ENCODE peak calls at places on chromosomes 7 and 10, in four cellular contexts. D, O, N and Y are unnamed samples.

GRCh38 chr7:142581341-142581740 is 167.9 kb upstream of the PRSS1 start:
- DNase-seq in D (no peak), O (no peak), N (peak), Y (peak)

GRCh38 chr10:22086730-22087364 is 83.3 kb upstream of the DNAJC1 start:
- DNase-seq in D (peak), O (peak), N (no peak), Y (peak)

GRCh38 chr10:79166312-79166721 is 97.6 kb downstream of the ZMIZ1 start:
- DNase-seq in D (peak), O (no peak), N (no peak), Y (peak)

GRCh38 chr10:335151-335800 is 200.0 kb downstream of the ZMYND11 start:
- DNase-seq in D (no peak), O (no peak), N (no peak), Y (no peak)

GRCh38 chr7:131061818-131062217 is 265.9 kb upstream of the MKLN1 start:
- DNase-seq in D (no peak), O (no peak), N (no peak), Y (no peak)

GRCh38 chr10:119198438-119198837 is 8.9 kb upstream of the GRK5 start:
- DNase-seq in D (no peak), O (no peak), N (peak), Y (no peak)

GRCh38 chr7:108570146-108570755 is 577 bp downstream of the DNAJB9 start:
- DNase-seq in D (peak), O (peak), N (peak), Y (no peak)

GRCh38 chr10:72762042-72762441 is 70.1 kb downstream of the MCU start:
- DNase-seq in D (no peak), O (no peak), N (no peak), Y (no peak)

GRCh38 chr10:24350111-24350921 is 141.4 kb downstream of the KIAA1217 start:
- DNase-seq in D (no peak), O (peak), N (no peak), Y (no peak)

GRCh38 chr10:53223846-53224245 is 451.3 kb upstream of the MBL2 start:
- DNase-seq in D (no peak), O (peak), N (no peak), Y (no peak)

GRCh38 chr10:67839957-67840356 is 2.0 kb upstream of the DNAJC12 start:
- DNase-seq in D (no peak), O (no peak), N (no peak), Y (no peak)

GRCh38 chr7:51310131-51310583 is 6.5 kb downstream of the COBL start:
- DNase-seq in D (no peak), O (no peak), N (no peak), Y (no peak)

GRCh38 chr7:83548250-83548649 is 100.7 kb downstream of the SEMA3E start:
- DNase-seq in D (no peak), O (no peak), N (no peak), Y (no peak)

GRCh38 chr10:42743697-42744096 is 38.9 kb upstream of the BMS1 start:
- DNase-seq in D (no peak), O (no peak), N (no peak), Y (no peak)

GRCh38 chr10:48390933-48391845 is 84.7 kb downstream of the MAPK8 start:
- DNase-seq in D (no peak), O (peak), N (no peak), Y (no peak)

GRCh38 chr7:101162551-101163280 is 2.7 kb downstream of the VGF start:
- DNase-seq in D (no peak), O (peak), N (peak), Y (peak)

GRCh38 chr10:127906548-127907377 is at the start of gene PTPRE:
- DNase-seq in D (peak), O (peak), N (no peak), Y (peak)

GRCh38 chr10:130658687-130659290 is 522.6 kb downstream of the GLRX3 start:
- DNase-seq in D (no peak), O (no peak), N (no peak), Y (no peak)

GRCh38 chr7:77710067-77710466 is 13.8 kb downstream of the RSBN1L start:
- DNase-seq in D (no peak), O (no peak), N (no peak), Y (no peak)

GRCh38 chr7:155496267-155497005 is 38.5 kb downstream of the EN2 start:
- DNase-seq in D (no peak), O (no peak), N (no peak), Y (no peak)

GRCh38 chr10:117241541-117242462 is 888 bp downstream of the SLC18A2 start:
- DNase-seq in D (no peak), O (no peak), N (no peak), Y (no peak)

GRCh38 chr10:124145109-124145860 is 51.9 kb upstream of the CHST15 start:
- DNase-seq in D (peak), O (peak), N (peak), Y (peak)

GRCh38 chr7:149770728-149771127 is 2.7 kb downstream of the ZNF467 start:
- DNase-seq in D (no peak), O (no peak), N (no peak), Y (no peak)

GRCh38 chr7:91565499-91566331 is 301.5 kb downstream of the FZD1 start:
- DNase-seq in D (no peak), O (no peak), N (no peak), Y (no peak)

GRCh38 chr7:22551768-22552513 is 52.0 kb upstream of the STEAP1B start:
- DNase-seq in D (no peak), O (no peak), N (peak), Y (no peak)

GRCh38 chr10:50740351-50740688 is 584 bp downstream of the ASAH2B start:
- DNase-seq in D (peak), O (peak), N (no peak), Y (no peak)

DNA sequence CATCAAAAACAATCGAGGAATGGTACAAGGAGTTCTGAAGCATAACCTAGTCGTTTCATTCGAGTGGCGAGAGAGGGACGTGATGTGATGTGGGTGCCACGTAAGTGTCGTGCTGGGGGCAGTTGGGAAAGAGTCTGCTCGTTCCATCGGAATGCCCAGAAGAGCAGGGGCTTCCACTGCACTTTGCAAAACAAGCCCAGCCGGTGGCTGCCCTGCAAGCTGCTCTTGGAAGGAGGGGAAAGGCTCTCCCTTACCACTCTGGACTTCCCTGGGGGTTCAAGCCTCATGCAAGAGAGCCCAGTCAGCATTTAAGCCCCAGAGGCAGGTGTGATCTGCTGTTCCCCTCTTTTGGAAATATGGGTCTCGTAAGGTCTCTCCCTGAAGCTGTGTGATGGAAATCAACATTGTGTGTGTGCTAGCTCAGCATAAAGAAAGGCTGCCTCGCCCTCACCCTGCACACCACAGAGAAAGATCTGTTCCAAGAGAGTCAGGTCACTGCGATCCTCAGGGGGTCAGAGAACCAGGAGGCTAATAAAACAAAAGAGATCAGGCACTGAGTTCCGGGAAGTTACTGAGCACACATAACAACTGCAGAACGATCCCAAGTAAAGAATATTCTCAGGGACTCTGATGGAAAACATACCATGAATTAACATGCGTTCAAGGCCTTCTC is 212.6 kb downstream of the ADAM12 start:
- DNase-seq in D (no peak), O (no peak), N (no peak), Y (no peak)
- H3K27ac ChIP-seq in D (no peak), O (no peak), N (no peak), Y (no peak)

DNA sequence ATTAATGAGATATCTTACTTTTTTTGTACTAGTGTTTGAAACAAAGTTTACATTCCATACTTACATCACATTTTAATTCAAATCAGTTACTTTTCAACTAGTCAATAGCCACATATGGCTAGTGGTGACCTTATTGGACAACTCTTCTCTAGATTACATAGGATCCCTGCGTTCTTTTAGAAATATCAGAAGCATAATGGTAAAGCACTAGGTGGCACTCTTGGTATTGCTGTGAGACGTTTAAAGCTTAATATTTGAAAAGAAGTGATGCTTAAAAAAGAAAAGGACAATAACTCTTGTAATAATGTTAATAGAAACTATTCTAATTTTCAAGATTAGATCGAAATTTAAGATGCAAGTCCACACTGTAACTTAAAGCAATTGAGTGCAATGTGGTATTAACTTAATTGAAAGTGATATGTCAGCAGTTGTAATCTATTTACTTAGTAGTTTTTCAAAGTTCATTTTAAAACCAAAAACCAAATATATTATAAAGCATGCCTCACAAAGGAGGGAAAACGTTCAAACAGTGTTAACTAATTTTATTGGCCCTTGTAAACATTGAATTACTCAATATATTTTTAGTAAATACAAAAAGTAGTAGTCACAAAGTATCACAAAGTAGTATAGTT is 339.1 kb downstream of the ATRNL1 start:
- DNase-seq in D (no peak), O (peak), N (peak), Y (no peak)
- TF ChIP-seq CTCF in D (no peak), O (peak), N (peak), Y (no peak)

GRCh38 chr7:150974468-150975391 is 3.4 kb downstream of the KCNH2 start:
- DNase-seq in D (peak), O (peak), N (peak), Y (peak)

GRCh38 chr7:150975536-150976285 is 2.4 kb downstream of the KCNH2 start:
- DNase-seq in D (peak), O (no peak), N (peak), Y (peak)

GRCh38 chr7:150972746-150973145 is 5.4 kb downstream of the KCNH2 start:
- DNase-seq in D (peak), O (no peak), N (no peak), Y (peak)

GRCh38 chr7:150972094-150972493 is 6.0 kb downstream of the KCNH2 start:
- DNase-seq in D (peak), O (no peak), N (no peak), Y (peak)

DNA sequence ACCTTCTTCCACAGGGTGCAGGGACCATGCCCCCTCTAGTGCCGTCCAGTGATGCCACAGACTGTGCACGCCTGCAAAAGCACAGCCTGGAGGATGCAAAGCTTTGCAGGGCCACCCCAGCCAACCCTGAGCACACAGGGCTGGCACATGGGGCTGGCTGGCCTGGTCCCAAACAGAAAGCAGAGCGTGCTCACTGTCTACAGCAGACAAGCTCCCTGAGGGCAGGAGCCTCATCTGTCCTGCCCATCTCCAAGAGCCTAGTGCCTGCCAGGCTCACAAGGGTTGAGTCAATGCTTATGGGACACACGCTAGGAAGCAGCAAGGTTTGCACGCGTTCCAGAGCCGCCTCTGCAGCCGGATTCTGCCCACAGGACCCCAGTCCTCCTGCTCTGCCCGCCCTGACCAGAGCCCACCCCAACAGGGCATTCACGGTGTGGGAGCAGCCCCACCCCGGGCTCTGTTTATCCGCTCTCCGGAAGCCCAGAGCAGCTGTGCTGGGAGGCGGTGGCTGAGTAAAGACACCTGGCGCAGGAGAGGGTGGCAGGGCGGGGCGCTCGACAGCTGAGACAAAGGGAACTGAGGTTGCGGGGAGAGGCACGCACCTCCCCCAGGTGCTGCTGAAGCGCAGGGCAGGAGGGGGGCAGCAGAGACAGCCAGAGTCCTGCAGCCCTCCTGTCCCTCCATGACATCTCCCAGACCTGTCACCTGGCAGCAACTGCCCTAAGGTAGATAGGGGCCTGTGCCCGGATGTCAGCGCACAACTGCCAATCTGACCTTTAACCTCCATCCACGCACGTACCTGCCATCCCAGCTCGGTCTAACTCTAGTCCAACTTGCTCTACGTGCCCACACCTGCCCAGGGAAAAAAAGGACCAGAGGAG is 4.3 kb downstream of the KCNH2 start:
- DNase-seq in D (peak), O (no peak), N (peak), Y (no peak)
- H3K4me3 ChIP-seq in D (no peak), O (peak), N (peak), Y (no peak)

GRCh38 chr7:25852249-25852994 is 299.6 kb upstream of the NFE2L3 start:
- DNase-seq in D (peak), O (no peak), N (no peak), Y (peak)

GRCh38 chr7:25854059-25854458 is 297.9 kb upstream of the NFE2L3 start:
- DNase-seq in D (no peak), O (no peak), N (no peak), Y (no peak)

GRCh38 chr7:25851332-25852248 is 300.4 kb upstream of the NFE2L3 start:
- DNase-seq in D (peak), O (peak), N (peak), Y (peak)

GRCh38 chr7:25854608-25855497 is 297.1 kb upstream of the NFE2L3 start:
- DNase-seq in D (no peak), O (peak), N (peak), Y (no peak)

GRCh38 chr7:25852995-25853713 is 298.8 kb upstream of the NFE2L3 start:
- DNase-seq in D (no peak), O (no peak), N (no peak), Y (no peak)
- H3K27ac ChIP-seq in D (no peak), O (no peak), N (no peak), Y (peak)

DNA sequence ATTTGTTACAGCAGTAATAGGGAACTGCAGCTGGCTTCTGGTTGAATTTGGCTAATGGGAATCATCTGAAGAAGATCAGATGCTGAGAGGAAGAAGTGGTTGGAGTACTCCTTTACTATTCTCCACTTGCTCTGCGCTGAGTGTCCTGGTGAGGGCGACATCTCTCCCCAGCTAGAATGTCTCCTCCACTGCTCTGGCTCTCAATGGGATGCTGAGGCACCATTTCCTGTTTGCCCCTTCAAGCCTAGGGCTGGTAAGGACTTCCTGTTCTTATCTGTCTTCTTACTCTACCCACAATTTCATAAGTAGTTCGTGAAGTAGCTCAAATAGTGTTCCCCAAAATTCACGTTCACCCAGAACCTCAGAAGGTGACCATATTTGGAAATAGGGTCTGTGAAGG is 43.2 kb upstream of the TES start:
- DNase-seq in D (no peak), O (peak), N (peak), Y (no peak)
- TF ChIP-seq CTCF in D (no peak), O (peak), N (peak), Y (no peak)

DNA sequence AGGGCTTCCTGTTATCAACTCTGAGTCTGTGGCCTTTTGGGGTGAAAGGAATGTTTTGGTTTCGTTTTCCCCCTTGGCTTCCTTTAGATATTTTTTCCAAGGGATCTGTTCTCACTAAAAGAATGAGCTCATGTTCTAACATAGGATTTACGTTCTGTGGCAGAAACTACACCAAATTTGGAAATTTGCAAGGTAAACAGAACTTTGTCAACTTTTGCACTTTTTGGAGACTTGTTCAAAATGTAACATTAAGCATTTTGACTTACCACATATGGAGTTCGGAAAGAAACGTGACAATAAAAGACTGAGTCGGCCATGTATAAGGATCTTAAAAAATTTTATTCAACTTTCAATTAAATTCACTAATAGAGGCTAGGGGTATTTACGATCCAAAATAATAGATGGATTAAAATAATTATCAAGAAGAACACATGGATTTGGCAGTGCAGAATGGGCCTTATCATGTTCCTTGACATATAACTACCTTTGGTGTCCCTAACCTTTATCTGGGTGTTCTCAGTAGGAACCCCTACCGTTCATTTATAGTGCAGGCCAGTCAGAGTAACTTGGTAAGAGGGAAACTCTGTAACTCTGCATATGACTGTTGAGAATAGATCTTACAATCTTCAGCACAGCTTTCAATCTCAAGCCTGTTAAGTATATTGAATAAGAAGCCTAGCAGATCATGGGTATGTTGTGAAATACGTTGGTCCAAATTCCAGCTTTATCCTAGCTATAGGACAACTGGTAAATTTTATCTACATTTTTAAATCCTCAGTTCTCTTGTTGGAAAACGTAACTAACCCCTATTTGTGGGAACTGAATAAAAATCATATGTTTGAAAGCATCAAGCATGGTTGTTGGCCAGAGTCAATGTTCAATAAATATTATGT is 11.8 kb downstream of the CPED1 start:
- DNase-seq in D (no peak), O (no peak), N (no peak), Y (no peak)
- H3K4me3 ChIP-seq in D (peak), O (no peak), N (no peak), Y (no peak)